ENCODE peak calls at places on chromosomes 3 and 15, in seven cellular contexts. One of them, this sample, is unnamed.

GRCh38 chr3:143134446-143134845 is 14.9 kb downstream of the CHST2 start:
- DNase-seq in stomach: no peak
- DNase-seq in GM12865: no peak
- DNase-seq in Peyer's patch: no peak
- DNase-seq in mesendoderm: no peak
- DNase-seq in cardiac muscle cell: no peak
- DNase-seq in astrocyte: peak
- DNase-seq in this sample: no peak

GRCh38 chr15:91866971-91867372 is 13.5 kb downstream of the SLCO3A1 start:
- DNase-seq in Peyer's patch: no peak
- DNase-seq in GM12865: no peak
- DNase-seq in mesendoderm: no peak
- DNase-seq in cardiac muscle cell: peak
- DNase-seq in stomach: no peak
- DNase-seq in astrocyte: no peak
- DNase-seq in this sample: no peak

GRCh38 chr3:53773586-53774368 is 72.4 kb downstream of the CHDH start:
- DNase-seq in stomach: no peak
- DNase-seq in GM12865: peak
- DNase-seq in Peyer's patch: no peak
- DNase-seq in mesendoderm: peak
- DNase-seq in cardiac muscle cell: no peak
- DNase-seq in astrocyte: peak
- DNase-seq in this sample: peak

GRCh38 chr3:69364354-69364753 is 21.5 kb downstream of the FRMD4B start:
- DNase-seq in stomach: no peak
- DNase-seq in astrocyte: no peak
- DNase-seq in cardiac muscle cell: no peak
- DNase-seq in GM12865: no peak
- DNase-seq in mesendoderm: no peak
- DNase-seq in Peyer's patch: no peak
- DNase-seq in this sample: no peak

GRCh38 chr3:142977399-142977728 is 13.9 kb upstream of the PAQR9 start:
- DNase-seq in GM12865: no peak
- DNase-seq in mesendoderm: no peak
- DNase-seq in Peyer's patch: no peak
- DNase-seq in astrocyte: no peak
- DNase-seq in stomach: no peak
- DNase-seq in cardiac muscle cell: no peak
- DNase-seq in this sample: peak

GRCh38 chr3:115428825-115429224 is 194.5 kb upstream of the GAP43 start:
- DNase-seq in Peyer's patch: no peak
- DNase-seq in stomach: no peak
- DNase-seq in astrocyte: peak
- DNase-seq in GM12865: no peak
- DNase-seq in mesendoderm: peak
- DNase-seq in cardiac muscle cell: peak
- DNase-seq in this sample: peak

GRCh38 chr3:40055956-40056355 is 246.5 kb downstream of the MYRIP start:
- DNase-seq in mesendoderm: no peak
- DNase-seq in Peyer's patch: no peak
- DNase-seq in cardiac muscle cell: no peak
- DNase-seq in GM12865: no peak
- DNase-seq in astrocyte: peak
- DNase-seq in stomach: no peak
- DNase-seq in this sample: no peak

GRCh38 chr15:74203914-74204431 is 1.4 kb upstream of the STRA6 start:
- DNase-seq in astrocyte: peak
- DNase-seq in GM12865: no peak
- DNase-seq in cardiac muscle cell: no peak
- DNase-seq in Peyer's patch: no peak
- DNase-seq in stomach: no peak
- DNase-seq in mesendoderm: peak
- DNase-seq in this sample: peak

GRCh38 chr3:134430950-134431445 is 54.8 kb downstream of the ANAPC13 start:
- DNase-seq in mesendoderm: no peak
- DNase-seq in GM12865: peak
- DNase-seq in cardiac muscle cell: no peak
- DNase-seq in Peyer's patch: no peak
- DNase-seq in astrocyte: peak
- DNase-seq in stomach: no peak
- DNase-seq in this sample: peak

GRCh38 chr3:14208977-14209394 is 30.4 kb downstream of the LSM3 start:
- DNase-seq in GM12865: no peak
- DNase-seq in mesendoderm: no peak
- DNase-seq in astrocyte: peak
- DNase-seq in cardiac muscle cell: no peak
- DNase-seq in stomach: no peak
- DNase-seq in Peyer's patch: no peak
- DNase-seq in this sample: peak

GRCh38 chr15:45114751-45115085 is 592 bp downstream of the DUOXA2 start:
- DNase-seq in Peyer's patch: no peak
- DNase-seq in astrocyte: no peak
- DNase-seq in cardiac muscle cell: no peak
- DNase-seq in GM12865: no peak
- DNase-seq in mesendoderm: no peak
- DNase-seq in stomach: no peak
- DNase-seq in this sample: no peak

GRCh38 chr3:151875759-151876158 is 2.3 kb downstream of the SUCNR1 start:
- DNase-seq in astrocyte: no peak
- DNase-seq in stomach: no peak
- DNase-seq in mesendoderm: no peak
- DNase-seq in cardiac muscle cell: no peak
- DNase-seq in GM12865: peak
- DNase-seq in Peyer's patch: no peak
- DNase-seq in this sample: peak

GRCh38 chr3:128683957-128684356 is 33.3 kb upstream of the RPN1 start:
- DNase-seq in GM12865: no peak
- DNase-seq in stomach: no peak
- DNase-seq in cardiac muscle cell: no peak
- DNase-seq in Peyer's patch: no peak
- DNase-seq in mesendoderm: peak
- DNase-seq in astrocyte: no peak
- DNase-seq in this sample: no peak

GRCh38 chr3:37417297-37418082 is 243.1 kb upstream of the LRRFIP2 start:
- DNase-seq in mesendoderm: no peak
- DNase-seq in GM12865: no peak
- DNase-seq in stomach: no peak
- DNase-seq in astrocyte: no peak
- DNase-seq in cardiac muscle cell: no peak
- DNase-seq in Peyer's patch: no peak
- DNase-seq in this sample: no peak

GRCh38 chr3:142929109-142929508 is 34.4 kb downstream of the PAQR9 start:
- DNase-seq in mesendoderm: peak
- DNase-seq in Peyer's patch: no peak
- DNase-seq in GM12865: peak
- DNase-seq in astrocyte: no peak
- DNase-seq in cardiac muscle cell: no peak
- DNase-seq in stomach: peak
- DNase-seq in this sample: peak

GRCh38 chr3:180959691-180960090 is 29.8 kb downstream of the DNAJC19 start:
- DNase-seq in astrocyte: no peak
- DNase-seq in GM12865: no peak
- DNase-seq in stomach: no peak
- DNase-seq in mesendoderm: no peak
- DNase-seq in cardiac muscle cell: no peak
- DNase-seq in Peyer's patch: no peak
- DNase-seq in this sample: no peak

GRCh38 chr3:192915306-192915705 is 2.4 kb downstream of the MB21D2 start:
- DNase-seq in cardiac muscle cell: peak
- DNase-seq in Peyer's patch: no peak
- DNase-seq in astrocyte: peak
- DNase-seq in stomach: no peak
- DNase-seq in mesendoderm: peak
- DNase-seq in GM12865: peak
- DNase-seq in this sample: peak

GRCh38 chr3:146781059-146781458 is 175.9 kb upstream of the PLSCR5 start:
- DNase-seq in mesendoderm: peak
- DNase-seq in Peyer's patch: no peak
- DNase-seq in astrocyte: no peak
- DNase-seq in GM12865: no peak
- DNase-seq in stomach: no peak
- DNase-seq in cardiac muscle cell: no peak
- DNase-seq in this sample: no peak

DNA sequence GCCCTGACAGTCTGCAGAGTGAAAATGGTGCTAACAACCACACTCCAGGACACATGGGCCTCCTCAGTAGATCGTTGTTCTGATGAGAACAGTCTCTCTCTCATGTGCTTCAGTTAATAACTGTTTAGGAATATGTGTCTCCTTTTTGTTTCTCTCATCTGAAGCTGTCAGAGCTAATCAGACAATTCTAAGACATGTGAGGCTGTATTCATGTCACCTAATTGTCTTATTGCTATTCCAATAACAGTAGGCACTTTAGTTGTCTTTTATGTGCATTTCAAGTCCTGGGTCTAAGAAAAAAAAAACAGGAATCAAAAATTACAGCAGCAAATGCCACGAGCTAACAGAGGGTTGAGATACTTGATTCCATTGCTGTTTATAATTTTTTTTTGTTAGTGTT is 89.1 kb downstream of the WDR49 start:
- DNase-seq in mesendoderm: no peak
- DNase-seq in Peyer's patch: no peak
- DNase-seq in cardiac muscle cell: no peak
- DNase-seq in astrocyte: no peak
- DNase-seq in stomach: no peak
- DNase-seq in GM12865: no peak
- DNase-seq in this sample: no peak
- H3K4me3 ChIP-seq in mesendoderm: no peak
- H3K4me3 ChIP-seq in Peyer's patch: no peak
- H3K4me3 ChIP-seq in cardiac muscle cell: no peak
- H3K4me3 ChIP-seq in astrocyte: no peak
- H3K4me3 ChIP-seq in stomach: no peak
- H3K4me3 ChIP-seq in GM12865: no peak
- H3K4me3 ChIP-seq in this sample: no peak

DNA sequence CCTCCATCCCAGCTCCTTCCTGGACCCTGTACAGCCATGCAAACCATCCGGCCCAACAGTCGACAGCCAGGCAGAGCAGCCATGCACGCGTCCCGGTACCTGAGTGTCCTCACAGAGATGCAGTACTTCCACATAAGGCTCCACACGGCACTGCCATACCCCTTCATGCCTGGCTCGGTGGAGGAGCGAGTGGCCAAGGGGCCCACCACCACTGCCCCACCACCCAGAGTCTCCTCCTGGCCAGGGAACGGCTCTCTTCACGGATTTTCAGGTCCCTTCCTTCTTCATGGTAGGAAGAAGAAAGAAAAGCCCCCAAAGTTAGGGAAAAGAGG is 51.3 kb downstream of the IQSEC1 start:
- DNase-seq in astrocyte: no peak
- DNase-seq in stomach: no peak
- DNase-seq in mesendoderm: no peak
- DNase-seq in cardiac muscle cell: no peak
- DNase-seq in Peyer's patch: no peak
- DNase-seq in GM12865: no peak
- DNase-seq in this sample: no peak
- H3K4me3 ChIP-seq in astrocyte: peak
- H3K4me3 ChIP-seq in stomach: peak
- H3K4me3 ChIP-seq in mesendoderm: no peak
- H3K4me3 ChIP-seq in cardiac muscle cell: no peak
- H3K4me3 ChIP-seq in Peyer's patch: peak
- H3K4me3 ChIP-seq in GM12865: peak
- H3K4me3 ChIP-seq in this sample: no peak

DNA sequence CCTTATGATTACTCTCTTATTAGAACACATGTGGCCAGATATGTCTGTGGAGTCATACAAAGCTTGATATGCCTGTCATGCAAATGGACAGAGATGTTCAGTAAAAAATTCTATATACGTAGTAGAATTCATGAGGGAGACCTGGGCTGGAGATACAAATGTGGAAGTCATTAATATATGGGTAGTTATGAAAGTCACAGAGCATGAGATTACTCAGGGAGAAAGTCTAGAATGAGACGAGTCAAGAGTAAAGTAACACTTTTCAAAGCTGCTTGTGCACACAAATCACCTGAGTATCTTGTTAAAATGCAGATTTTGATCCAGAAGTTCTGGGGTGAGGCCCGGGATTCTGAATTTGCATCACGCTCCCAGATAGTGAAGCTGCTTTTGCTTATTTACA is 28.4 kb downstream of the OXSM start:
- DNase-seq in stomach: no peak
- DNase-seq in GM12865: no peak
- DNase-seq in mesendoderm: no peak
- DNase-seq in cardiac muscle cell: no peak
- DNase-seq in astrocyte: no peak
- DNase-seq in Peyer's patch: no peak
- DNase-seq in this sample: no peak
- H3K4me3 ChIP-seq in stomach: no peak
- H3K4me3 ChIP-seq in GM12865: no peak
- H3K4me3 ChIP-seq in mesendoderm: no peak
- H3K4me3 ChIP-seq in cardiac muscle cell: no peak
- H3K4me3 ChIP-seq in astrocyte: no peak
- H3K4me3 ChIP-seq in Peyer's patch: no peak
- H3K4me3 ChIP-seq in this sample: no peak

DNA sequence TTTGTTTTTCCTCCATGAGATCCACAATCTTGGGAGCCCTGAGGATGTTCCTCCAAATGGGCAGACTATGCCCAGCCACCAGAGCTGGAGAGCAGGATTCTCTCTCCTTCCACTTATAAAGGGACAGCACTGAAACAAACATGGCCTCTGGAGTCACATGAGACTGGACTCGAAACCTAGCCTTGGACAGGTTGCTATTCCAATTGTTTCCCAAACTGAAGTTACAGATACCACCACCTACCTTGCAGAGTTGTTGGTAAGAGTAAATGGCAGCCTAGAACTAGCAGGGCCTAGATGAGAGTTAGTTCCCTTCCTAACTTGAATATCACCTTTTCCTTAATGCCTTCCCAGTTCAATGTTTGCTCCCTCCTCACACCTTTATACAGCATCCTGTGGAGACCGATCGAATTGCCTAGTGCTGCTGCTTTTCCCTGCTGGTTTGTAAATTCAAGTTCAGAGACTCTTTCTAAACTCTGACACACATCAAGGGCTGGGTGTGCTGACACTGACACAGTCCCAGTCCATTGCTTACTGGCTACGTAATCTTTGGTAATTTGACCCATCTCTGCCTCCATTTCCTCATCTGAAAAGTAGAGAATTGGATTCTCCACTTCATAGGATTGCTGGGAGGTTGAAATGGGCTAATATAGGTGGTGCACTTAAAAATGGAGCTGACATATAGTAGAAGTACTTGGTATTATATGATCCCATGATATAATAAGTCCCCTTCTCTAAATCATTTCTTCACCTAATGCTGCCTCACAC is 2.6 kb downstream of the IMP3 start:
- DNase-seq in astrocyte: no peak
- DNase-seq in mesendoderm: no peak
- DNase-seq in cardiac muscle cell: no peak
- DNase-seq in GM12865: no peak
- DNase-seq in Peyer's patch: no peak
- DNase-seq in stomach: no peak
- DNase-seq in this sample: no peak
- H3K4me3 ChIP-seq in astrocyte: no peak
- H3K4me3 ChIP-seq in mesendoderm: no peak
- H3K4me3 ChIP-seq in cardiac muscle cell: no peak
- H3K4me3 ChIP-seq in GM12865: peak
- H3K4me3 ChIP-seq in Peyer's patch: no peak
- H3K4me3 ChIP-seq in stomach: peak
- H3K4me3 ChIP-seq in this sample: no peak